ENCODE peak calls at places on chromosome 4, in eight cellular contexts. One of them, this sample, is unnamed.

GRCh38 chr4:37905526-37906169 is 14.8 kb downstream of the TBC1D1 start:
- DNase-seq in breast epithelium: no peak
- DNase-seq in prostate gland: no peak
- DNase-seq in ovary: no peak
- DNase-seq in K562: no peak
- DNase-seq in right lobe of liver: peak; percentile 74
- DNase-seq in Peyer's patch: no peak
- DNase-seq in endothelial cell of umbilical vein: no peak
- DNase-seq in this sample: no peak

GRCh38 chr4:98657531-98658286 is 702 bp downstream of the TSPAN5 start:
- DNase-seq in breast epithelium: no peak
- DNase-seq in prostate gland: no peak
- DNase-seq in ovary: peak; percentile 44
- DNase-seq in K562: no peak
- DNase-seq in right lobe of liver: no peak
- DNase-seq in Peyer's patch: peak; percentile 44
- DNase-seq in endothelial cell of umbilical vein: peak; percentile 83
- DNase-seq in this sample: peak; percentile 44

GRCh38 chr4:99594818-99595217 is 20.2 kb downstream of the MTTP start:
- DNase-seq in breast epithelium: no peak
- DNase-seq in prostate gland: no peak
- DNase-seq in ovary: no peak
- DNase-seq in K562: no peak
- DNase-seq in right lobe of liver: no peak
- DNase-seq in Peyer's patch: no peak
- DNase-seq in endothelial cell of umbilical vein: no peak
- DNase-seq in this sample: no peak

GRCh38 chr4:89619230-89619962 is 217.6 kb downstream of the SNCA start:
- DNase-seq in breast epithelium: no peak
- DNase-seq in prostate gland: no peak
- DNase-seq in ovary: no peak
- DNase-seq in K562: no peak
- DNase-seq in right lobe of liver: no peak
- DNase-seq in Peyer's patch: no peak
- DNase-seq in endothelial cell of umbilical vein: no peak
- DNase-seq in this sample: no peak

GRCh38 chr4:26175016-26175786 is 145.6 kb upstream of the RBPJ start:
- DNase-seq in breast epithelium: no peak
- DNase-seq in prostate gland: no peak
- DNase-seq in ovary: no peak
- DNase-seq in K562: no peak
- DNase-seq in right lobe of liver: no peak
- DNase-seq in Peyer's patch: no peak
- DNase-seq in endothelial cell of umbilical vein: no peak
- DNase-seq in this sample: no peak

GRCh38 chr4:31660916-31661315 is 940.7 kb downstream of the PCDH7 start:
- DNase-seq in breast epithelium: no peak
- DNase-seq in prostate gland: no peak
- DNase-seq in ovary: no peak
- DNase-seq in K562: no peak
- DNase-seq in right lobe of liver: no peak
- DNase-seq in Peyer's patch: no peak
- DNase-seq in endothelial cell of umbilical vein: no peak
- DNase-seq in this sample: no peak

GRCh38 chr4:183354213-183354612 is 32.0 kb upstream of the CLDN24 start:
- DNase-seq in breast epithelium: no peak
- DNase-seq in prostate gland: peak; percentile 17
- DNase-seq in ovary: no peak
- DNase-seq in K562: no peak
- DNase-seq in right lobe of liver: no peak
- DNase-seq in Peyer's patch: no peak
- DNase-seq in endothelial cell of umbilical vein: no peak
- DNase-seq in this sample: no peak

GRCh38 chr4:153364061-153364460 is 19.6 kb downstream of the MND1 start:
- DNase-seq in breast epithelium: no peak
- DNase-seq in prostate gland: no peak
- DNase-seq in ovary: no peak
- DNase-seq in K562: no peak
- DNase-seq in right lobe of liver: no peak
- DNase-seq in Peyer's patch: no peak
- DNase-seq in endothelial cell of umbilical vein: no peak
- DNase-seq in this sample: no peak

GRCh38 chr4:142408003-142408441 is 438.1 kb downstream of the INPP4B start:
- DNase-seq in breast epithelium: no peak
- DNase-seq in prostate gland: no peak
- DNase-seq in ovary: no peak
- DNase-seq in K562: no peak
- DNase-seq in right lobe of liver: no peak
- DNase-seq in Peyer's patch: no peak
- DNase-seq in endothelial cell of umbilical vein: peak; percentile 55
- DNase-seq in this sample: no peak

GRCh38 chr4:124737619-124738018 is 25.1 kb upstream of the ANKRD50 start:
- DNase-seq in breast epithelium: no peak
- DNase-seq in prostate gland: no peak
- DNase-seq in ovary: no peak
- DNase-seq in K562: no peak
- DNase-seq in right lobe of liver: no peak
- DNase-seq in Peyer's patch: no peak
- DNase-seq in endothelial cell of umbilical vein: no peak
- DNase-seq in this sample: no peak

GRCh38 chr4:122762520-122762919 is 30.0 kb downstream of the BBS12 start:
- DNase-seq in breast epithelium: no peak
- DNase-seq in prostate gland: no peak
- DNase-seq in ovary: no peak
- DNase-seq in K562: no peak
- DNase-seq in right lobe of liver: no peak
- DNase-seq in Peyer's patch: peak; percentile 16
- DNase-seq in endothelial cell of umbilical vein: no peak
- DNase-seq in this sample: no peak

GRCh38 chr4:173074501-173074946 is 94.1 kb upstream of the GALNT7 start:
- DNase-seq in breast epithelium: no peak
- DNase-seq in prostate gland: no peak
- DNase-seq in ovary: no peak
- DNase-seq in K562: no peak
- DNase-seq in right lobe of liver: no peak
- DNase-seq in Peyer's patch: no peak
- DNase-seq in endothelial cell of umbilical vein: no peak
- DNase-seq in this sample: no peak

GRCh38 chr4:88005086-88005485 is 2.3 kb upstream of the PKD2 start:
- DNase-seq in breast epithelium: no peak
- DNase-seq in prostate gland: no peak
- DNase-seq in ovary: no peak
- DNase-seq in K562: no peak
- DNase-seq in right lobe of liver: no peak
- DNase-seq in Peyer's patch: no peak
- DNase-seq in endothelial cell of umbilical vein: no peak
- DNase-seq in this sample: no peak

GRCh38 chr4:6201580-6202091 is 1.3 kb upstream of the JAKMIP1 start:
- DNase-seq in breast epithelium: peak; percentile 38
- DNase-seq in prostate gland: no peak
- DNase-seq in ovary: no peak
- DNase-seq in K562: no peak
- DNase-seq in right lobe of liver: no peak
- DNase-seq in Peyer's patch: no peak
- DNase-seq in endothelial cell of umbilical vein: no peak
- DNase-seq in this sample: no peak
- TF ChIP-seq POLR2A in breast epithelium: no peak
- TF ChIP-seq POLR2A in prostate gland: no peak
- TF ChIP-seq POLR2A in ovary: no peak
- TF ChIP-seq POLR2A in K562: no peak
- TF ChIP-seq POLR2A in right lobe of liver: no peak
- TF ChIP-seq POLR2A in Peyer's patch: no peak
- TF ChIP-seq POLR2A in endothelial cell of umbilical vein: no peak
- TF ChIP-seq POLR2A in this sample: no peak

DNA sequence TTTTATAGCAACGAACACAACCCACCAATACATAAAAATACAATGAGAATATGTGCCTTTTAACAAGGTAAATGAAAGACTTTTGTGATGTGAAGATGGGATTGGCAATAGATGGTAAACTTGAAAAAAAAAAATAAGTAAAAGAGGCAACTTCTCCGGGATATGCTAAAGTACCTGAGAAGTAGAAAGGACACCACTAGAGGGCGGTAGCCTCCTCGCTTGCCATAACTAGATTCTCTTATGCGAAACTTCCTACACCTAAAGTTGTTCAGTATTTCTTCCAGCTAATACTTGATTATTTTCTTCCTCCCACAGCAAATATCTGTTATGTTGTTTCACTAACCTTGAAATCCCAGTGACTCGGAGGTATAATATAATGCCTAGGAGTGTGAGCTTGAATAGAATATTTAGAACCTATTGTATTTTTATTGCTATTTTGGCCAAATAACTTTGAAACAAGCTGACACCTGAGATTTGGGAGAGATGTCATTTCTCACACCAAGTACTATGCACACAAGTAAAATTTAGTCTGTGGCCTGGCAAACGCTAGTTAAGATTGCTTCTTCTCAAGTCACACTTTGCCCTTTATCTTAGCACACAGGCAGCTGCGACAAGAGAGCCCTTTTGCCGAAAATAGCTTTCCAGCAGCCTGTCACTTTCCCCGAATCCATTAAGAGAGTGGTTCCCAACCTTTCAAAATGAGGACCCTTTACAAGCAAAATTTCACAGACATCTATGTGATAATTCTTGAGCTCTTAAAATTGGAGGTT is 44.9 kb upstream of the PDLIM5 start:
- DNase-seq in breast epithelium: no peak
- DNase-seq in prostate gland: peak; percentile 87
- DNase-seq in ovary: peak; percentile 62
- DNase-seq in K562: peak; percentile 54
- DNase-seq in right lobe of liver: peak; percentile 77
- DNase-seq in Peyer's patch: peak; percentile 59
- DNase-seq in endothelial cell of umbilical vein: peak; percentile 86
- DNase-seq in this sample: peak; percentile 75
- H3K4me3 ChIP-seq in breast epithelium: no peak overlapping the region
- H3K4me3 ChIP-seq in prostate gland: no peak overlapping the region
- H3K4me3 ChIP-seq in ovary: no peak overlapping the region
- H3K4me3 ChIP-seq in K562: peak overlapping the region; percentile 14
- H3K4me3 ChIP-seq in right lobe of liver: peak overlapping the region; percentile 6
- H3K4me3 ChIP-seq in Peyer's patch: no peak overlapping the region
- H3K4me3 ChIP-seq in endothelial cell of umbilical vein: no peak overlapping the region
- H3K4me3 ChIP-seq in this sample: no peak overlapping the region

DNA sequence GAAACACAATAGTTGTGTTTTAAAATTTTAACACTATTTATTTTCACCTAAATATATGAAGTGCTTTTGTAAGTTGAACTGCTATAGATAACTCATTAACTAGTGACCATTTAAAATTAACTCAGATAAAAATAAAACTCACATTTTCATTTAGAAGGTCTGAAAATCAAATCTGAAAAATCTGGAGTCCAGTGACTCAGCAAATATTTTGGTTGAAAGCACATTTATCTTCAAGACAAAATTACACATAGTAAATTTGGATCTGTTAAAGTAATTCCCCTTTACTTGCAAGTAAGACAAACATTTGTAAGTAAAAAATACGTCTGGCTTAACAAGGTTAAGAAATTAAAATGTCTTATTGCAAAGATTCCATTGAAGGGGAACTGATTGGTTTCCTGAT is 589.1 kb downstream of the TRIML1 start:
- DNase-seq in breast epithelium: no peak
- DNase-seq in prostate gland: no peak
- DNase-seq in ovary: no peak
- DNase-seq in K562: no peak
- DNase-seq in right lobe of liver: no peak
- DNase-seq in Peyer's patch: no peak
- DNase-seq in endothelial cell of umbilical vein: no peak
- DNase-seq in this sample: no peak
- H3K27me3 ChIP-seq in breast epithelium: no peaks in the 10 kb centered on the region
- H3K27me3 ChIP-seq in prostate gland: no peaks in the 10 kb centered on the region
- H3K27me3 ChIP-seq in ovary: no peaks in the 10 kb centered on the region
- H3K27me3 ChIP-seq in K562: no peaks in the 10 kb centered on the region
- H3K27me3 ChIP-seq in right lobe of liver: no peaks in the 10 kb centered on the region
- H3K27me3 ChIP-seq in Peyer's patch: no peaks in the 10 kb centered on the region
- H3K27me3 ChIP-seq in endothelial cell of umbilical vein: no peaks in the 10 kb centered on the region
- H3K27me3 ChIP-seq in this sample: no peaks in the 10 kb centered on the region

GRCh38 chr4:147620315-147620714 is 3.1 kb downstream of the TMEM184C start:
- DNase-seq in breast epithelium: no peak
- DNase-seq in prostate gland: no peak
- DNase-seq in ovary: no peak
- DNase-seq in K562: no peak
- DNase-seq in right lobe of liver: no peak
- DNase-seq in Peyer's patch: no peak
- DNase-seq in endothelial cell of umbilical vein: no peak
- DNase-seq in this sample: no peak

GRCh38 chr4:147616849-147617172 is 386 bp upstream of the TMEM184C start:
- DNase-seq in breast epithelium: no peak
- DNase-seq in prostate gland: no peak
- DNase-seq in ovary: no peak
- DNase-seq in K562: no peak
- DNase-seq in right lobe of liver: no peak
- DNase-seq in Peyer's patch: no peak
- DNase-seq in endothelial cell of umbilical vein: no peak
- DNase-seq in this sample: no peak

GRCh38 chr4:147617841-147618421 is 734 bp downstream of the TMEM184C start:
- DNase-seq in breast epithelium: no peak
- DNase-seq in prostate gland: no peak
- DNase-seq in ovary: no peak
- DNase-seq in K562: no peak
- DNase-seq in right lobe of liver: no peak
- DNase-seq in Peyer's patch: no peak
- DNase-seq in endothelial cell of umbilical vein: no peak
- DNase-seq in this sample: no peak

GRCh38 chr4:147617173-147617840 is at the start of gene TMEM184C:
- DNase-seq in breast epithelium: peak; percentile 99
- DNase-seq in prostate gland: peak; percentile 98
- DNase-seq in ovary: peak; percentile 98
- DNase-seq in K562: peak; percentile 99
- DNase-seq in right lobe of liver: peak; percentile 99
- DNase-seq in Peyer's patch: peak; percentile 100
- DNase-seq in endothelial cell of umbilical vein: peak; percentile 96
- DNase-seq in this sample: peak; percentile 100
- TF ChIP-seq POLR2A in breast epithelium: peak; percentile 26
- TF ChIP-seq POLR2A in prostate gland: peak; percentile 68
- TF ChIP-seq POLR2A in ovary: peak; percentile 71
- TF ChIP-seq POLR2A in K562: peak; percentile 89
- TF ChIP-seq POLR2A in right lobe of liver: peak; percentile 72
- TF ChIP-seq POLR2A in Peyer's patch: peak; percentile 72
- TF ChIP-seq POLR2A in endothelial cell of umbilical vein: peak; percentile 84
- TF ChIP-seq POLR2A in this sample: peak; percentile 94

GRCh38 chr4:145176641-145177432 is 3.6 kb downstream of the OTUD4 start:
- DNase-seq in breast epithelium: no peak
- DNase-seq in prostate gland: no peak
- DNase-seq in ovary: no peak
- DNase-seq in K562: no peak
- DNase-seq in right lobe of liver: no peak
- DNase-seq in Peyer's patch: no peak
- DNase-seq in endothelial cell of umbilical vein: no peak
- DNase-seq in this sample: no peak

GRCh38 chr4:145178740-145179139 is 1.6 kb downstream of the OTUD4 start:
- DNase-seq in breast epithelium: no peak
- DNase-seq in prostate gland: no peak
- DNase-seq in ovary: no peak
- DNase-seq in K562: no peak
- DNase-seq in right lobe of liver: no peak
- DNase-seq in Peyer's patch: no peak
- DNase-seq in endothelial cell of umbilical vein: no peak
- DNase-seq in this sample: no peak

GRCh38 chr4:145179201-145179860 is 1.1 kb downstream of the OTUD4 start:
- DNase-seq in breast epithelium: no peak
- DNase-seq in prostate gland: peak; percentile 71
- DNase-seq in ovary: peak; percentile 76
- DNase-seq in K562: peak; percentile 78
- DNase-seq in right lobe of liver: peak; percentile 83
- DNase-seq in Peyer's patch: peak; percentile 79
- DNase-seq in endothelial cell of umbilical vein: peak; percentile 69
- DNase-seq in this sample: peak; percentile 74

GRCh38 chr4:145177906-145178538 is 2.4 kb downstream of the OTUD4 start:
- DNase-seq in breast epithelium: no peak
- DNase-seq in prostate gland: no peak
- DNase-seq in ovary: no peak
- DNase-seq in K562: no peak
- DNase-seq in right lobe of liver: no peak
- DNase-seq in Peyer's patch: no peak
- DNase-seq in endothelial cell of umbilical vein: peak; percentile 89
- DNase-seq in this sample: no peak

GRCh38 chr4:145177511-145177905 is 2.9 kb downstream of the OTUD4 start:
- DNase-seq in breast epithelium: no peak
- DNase-seq in prostate gland: no peak
- DNase-seq in ovary: no peak
- DNase-seq in K562: no peak
- DNase-seq in right lobe of liver: no peak
- DNase-seq in Peyer's patch: no peak
- DNase-seq in endothelial cell of umbilical vein: no peak
- DNase-seq in this sample: no peak
- H3K4me3 ChIP-seq in breast epithelium: peak overlapping the region; percentile 88
- H3K4me3 ChIP-seq in prostate gland: no peak overlapping the region
- H3K4me3 ChIP-seq in ovary: peak overlapping the region; percentile 68
- H3K4me3 ChIP-seq in K562: peak overlapping the region; percentile 75
- H3K4me3 ChIP-seq in right lobe of liver: peak overlapping the region; percentile 73
- H3K4me3 ChIP-seq in Peyer's patch: peak overlapping the region; percentile 95
- H3K4me3 ChIP-seq in endothelial cell of umbilical vein: peak overlapping the region; percentile 78
- H3K4me3 ChIP-seq in this sample: no peak overlapping the region